ENCODE peak calls at places on chromosomes 7 and 10, in six cellular contexts. One of them, this sample, is unnamed.

GRCh38 chr7:156220701-156221100 is 408.4 kb upstream of the SHH start:
- DNase-seq in H1: no peak
- DNase-seq in mesenchymal stem cell: no peak
- DNase-seq in trophoblast cell: no peak
- DNase-seq in H9: no peak
- DNase-seq in neuronal stem cell: no peak
- DNase-seq in this sample: no peak

GRCh38 chr7:142855401-142855743 is 496 bp downstream of the EPHB6 start:
- DNase-seq in trophoblast cell: no peak
- DNase-seq in neuronal stem cell: no peak
- DNase-seq in mesenchymal stem cell: peak
- DNase-seq in H1: no peak
- DNase-seq in H9: no peak
- DNase-seq in this sample: no peak

GRCh38 chr10:59829024-59829423 is 75.8 kb upstream of the MRLN start:
- DNase-seq in H1: no peak
- DNase-seq in trophoblast cell: no peak
- DNase-seq in neuronal stem cell: no peak
- DNase-seq in H9: no peak
- DNase-seq in mesenchymal stem cell: no peak
- DNase-seq in this sample: peak

GRCh38 chr10:42551582-42552187 is 86.7 kb downstream of the ZNF33B start:
- DNase-seq in neuronal stem cell: peak
- DNase-seq in H9: no peak
- DNase-seq in H1: no peak
- DNase-seq in mesenchymal stem cell: no peak
- DNase-seq in trophoblast cell: no peak
- DNase-seq in this sample: no peak

GRCh38 chr7:24975647-24976260 is 4.2 kb downstream of the OSBPL3 start:
- DNase-seq in mesenchymal stem cell: no peak
- DNase-seq in H1: no peak
- DNase-seq in trophoblast cell: no peak
- DNase-seq in H9: no peak
- DNase-seq in neuronal stem cell: no peak
- DNase-seq in this sample: peak

GRCh38 chr10:5622186-5622585 is 44.2 kb downstream of the ASB13 start:
- DNase-seq in H1: no peak
- DNase-seq in trophoblast cell: peak
- DNase-seq in neuronal stem cell: no peak
- DNase-seq in mesenchymal stem cell: no peak
- DNase-seq in H9: no peak
- DNase-seq in this sample: no peak

GRCh38 chr7:135757719-135758411 is 9.3 kb upstream of the FAM180A start:
- DNase-seq in H1: no peak
- DNase-seq in mesenchymal stem cell: no peak
- DNase-seq in trophoblast cell: no peak
- DNase-seq in H9: no peak
- DNase-seq in neuronal stem cell: no peak
- DNase-seq in this sample: peak

GRCh38 chr10:112361951-112362770 is 11.8 kb upstream of the ACSL5 start:
- DNase-seq in mesenchymal stem cell: peak
- DNase-seq in H9: peak
- DNase-seq in H1: no peak
- DNase-seq in neuronal stem cell: no peak
- DNase-seq in trophoblast cell: peak
- DNase-seq in this sample: peak

GRCh38 chr7:111262293-111263116 is 171.6 kb downstream of the LRRN3 start:
- DNase-seq in mesenchymal stem cell: no peak
- DNase-seq in neuronal stem cell: no peak
- DNase-seq in H1: no peak
- DNase-seq in trophoblast cell: no peak
- DNase-seq in H9: no peak
- DNase-seq in this sample: no peak

GRCh38 chr7:27199820-27200760 is at the start of gene HOXA13:
- DNase-seq in H1: peak
- DNase-seq in trophoblast cell: no peak
- DNase-seq in mesenchymal stem cell: peak
- DNase-seq in H9: peak
- DNase-seq in neuronal stem cell: peak
- DNase-seq in this sample: no peak

GRCh38 chr10:43966571-43966965 is 317.9 kb upstream of the ZNF32 start:
- DNase-seq in mesenchymal stem cell: no peak
- DNase-seq in trophoblast cell: no peak
- DNase-seq in neuronal stem cell: no peak
- DNase-seq in H1: no peak
- DNase-seq in H9: no peak
- DNase-seq in this sample: no peak

GRCh38 chr10:16992611-16993119 is 136.9 kb downstream of the CUBN start:
- DNase-seq in neuronal stem cell: no peak
- DNase-seq in trophoblast cell: no peak
- DNase-seq in H9: no peak
- DNase-seq in mesenchymal stem cell: no peak
- DNase-seq in H1: no peak
- DNase-seq in this sample: no peak

GRCh38 chr7:140695381-140695780 is 1.1 kb upstream of the NDUFB2 start:
- DNase-seq in mesenchymal stem cell: no peak
- DNase-seq in H9: no peak
- DNase-seq in H1: peak
- DNase-seq in trophoblast cell: no peak
- DNase-seq in neuronal stem cell: no peak
- DNase-seq in this sample: no peak

GRCh38 chr7:123749537-123749857 is 694 bp upstream of the WASL start:
- DNase-seq in H9: no peak
- DNase-seq in neuronal stem cell: no peak
- DNase-seq in H1: no peak
- DNase-seq in mesenchymal stem cell: peak
- DNase-seq in trophoblast cell: peak
- DNase-seq in this sample: peak

GRCh38 chr7:30730097-30730496 is 21.8 kb upstream of the INMT start:
- DNase-seq in H1: no peak
- DNase-seq in trophoblast cell: no peak
- DNase-seq in neuronal stem cell: no peak
- DNase-seq in H9: no peak
- DNase-seq in mesenchymal stem cell: no peak
- DNase-seq in this sample: no peak

GRCh38 chr10:122265896-122266295 is 5.2 kb upstream of the BTBD16 start:
- DNase-seq in H9: no peak
- DNase-seq in mesenchymal stem cell: no peak
- DNase-seq in neuronal stem cell: no peak
- DNase-seq in trophoblast cell: no peak
- DNase-seq in H1: no peak
- DNase-seq in this sample: no peak

GRCh38 chr10:8061274-8062211 is 7.1 kb downstream of the GATA3 start:
- DNase-seq in trophoblast cell: no peak
- DNase-seq in mesenchymal stem cell: no peak
- DNase-seq in H1: no peak
- DNase-seq in neuronal stem cell: peak
- DNase-seq in H9: no peak
- DNase-seq in this sample: no peak

GRCh38 chr10:114404171-114405010 is at the start of gene AFAP1L2:
- DNase-seq in mesenchymal stem cell: no peak
- DNase-seq in H1: peak
- DNase-seq in neuronal stem cell: no peak
- DNase-seq in trophoblast cell: peak
- DNase-seq in H9: peak
- DNase-seq in this sample: no peak

GRCh38 chr10:125264752-125265578 is 104.6 kb upstream of the CTBP2 start:
- DNase-seq in neuronal stem cell: no peak
- DNase-seq in mesenchymal stem cell: no peak
- DNase-seq in trophoblast cell: peak
- DNase-seq in H9: no peak
- DNase-seq in H1: no peak
- DNase-seq in this sample: no peak

GRCh38 chr7:117184367-117184766 is 138.5 kb downstream of the WNT2 start:
- DNase-seq in H9: no peak
- DNase-seq in mesenchymal stem cell: no peak
- DNase-seq in H1: no peak
- DNase-seq in trophoblast cell: no peak
- DNase-seq in neuronal stem cell: no peak
- DNase-seq in this sample: no peak

GRCh38 chr10:43083764-43084163 is 6.9 kb downstream of the RET start:
- DNase-seq in H1: no peak
- DNase-seq in neuronal stem cell: no peak
- DNase-seq in trophoblast cell: no peak
- DNase-seq in mesenchymal stem cell: no peak
- DNase-seq in H9: no peak
- DNase-seq in this sample: no peak

GRCh38 chr10:86178401-86179142 is 188.0 kb downstream of the GRID1 start:
- DNase-seq in mesenchymal stem cell: no peak
- DNase-seq in trophoblast cell: peak
- DNase-seq in H1: peak
- DNase-seq in neuronal stem cell: peak
- DNase-seq in H9: peak
- DNase-seq in this sample: no peak

GRCh38 chr10:102413053-102413705 is 5.4 kb downstream of the PSD start:
- DNase-seq in neuronal stem cell: no peak
- DNase-seq in H1: no peak
- DNase-seq in trophoblast cell: no peak
- DNase-seq in mesenchymal stem cell: no peak
- DNase-seq in H9: peak
- DNase-seq in this sample: no peak

GRCh38 chr7:549891-550625 is 30.4 kb upstream of the PDGFA start:
- DNase-seq in neuronal stem cell: no peak
- DNase-seq in H9: no peak
- DNase-seq in mesenchymal stem cell: no peak
- DNase-seq in trophoblast cell: no peak
- DNase-seq in H1: no peak
- DNase-seq in this sample: no peak

GRCh38 chr7:139242741-139243281 is 11.8 kb downstream of the UBN2 start:
- DNase-seq in trophoblast cell: no peak
- DNase-seq in mesenchymal stem cell: peak
- DNase-seq in H1: no peak
- DNase-seq in H9: no peak
- DNase-seq in neuronal stem cell: no peak
- DNase-seq in this sample: peak

GRCh38 chr7:99860281-99861127 is 16.3 kb downstream of the OR2AE1 start:
- DNase-seq in neuronal stem cell: no peak
- DNase-seq in H9: no peak
- DNase-seq in H1: no peak
- DNase-seq in trophoblast cell: peak
- DNase-seq in mesenchymal stem cell: no peak
- DNase-seq in this sample: peak

GRCh38 chr10:124292911-124293640 is 125.6 kb downstream of the OAT start:
- DNase-seq in trophoblast cell: no peak
- DNase-seq in H9: peak
- DNase-seq in mesenchymal stem cell: no peak
- DNase-seq in H1: no peak
- DNase-seq in neuronal stem cell: no peak
- DNase-seq in this sample: no peak

GRCh38 chr7:57775396-57776088 is 325.6 kb downstream of the ZNF716 start:
- DNase-seq in H9: no peak
- DNase-seq in trophoblast cell: no peak
- DNase-seq in H1: no peak
- DNase-seq in mesenchymal stem cell: no peak
- DNase-seq in neuronal stem cell: no peak
- DNase-seq in this sample: no peak
- H2AFZ ChIP-seq in H9: no peak
- H2AFZ ChIP-seq in trophoblast cell: no peak
- H2AFZ ChIP-seq in H1: no peak
- H2AFZ ChIP-seq in mesenchymal stem cell: no peak
- H2AFZ ChIP-seq in neuronal stem cell: no peak
- H2AFZ ChIP-seq in this sample: no peak

GRCh38 chr7:66739953-66740301 is 606 bp upstream of the RABGEF1 start:
- DNase-seq in mesenchymal stem cell: no peak
- DNase-seq in neuronal stem cell: no peak
- DNase-seq in trophoblast cell: no peak
- DNase-seq in H1: no peak
- DNase-seq in H9: no peak
- DNase-seq in this sample: no peak

GRCh38 chr7:66737667-66738066 is 2.9 kb upstream of the RABGEF1 start:
- DNase-seq in H9: no peak
- DNase-seq in neuronal stem cell: no peak
- DNase-seq in mesenchymal stem cell: no peak
- DNase-seq in H1: no peak
- DNase-seq in trophoblast cell: no peak
- DNase-seq in this sample: no peak

GRCh38 chr7:66741706-66742053 is 1.1 kb downstream of the RABGEF1 start:
- DNase-seq in H1: no peak
- DNase-seq in neuronal stem cell: no peak
- DNase-seq in mesenchymal stem cell: peak
- DNase-seq in H9: no peak
- DNase-seq in trophoblast cell: no peak
- DNase-seq in this sample: peak

GRCh38 chr7:66739477-66739876 is 1.1 kb upstream of the RABGEF1 start:
- DNase-seq in trophoblast cell: peak
- DNase-seq in H1: no peak
- DNase-seq in H9: no peak
- DNase-seq in neuronal stem cell: no peak
- DNase-seq in mesenchymal stem cell: peak
- DNase-seq in this sample: no peak

DNA sequence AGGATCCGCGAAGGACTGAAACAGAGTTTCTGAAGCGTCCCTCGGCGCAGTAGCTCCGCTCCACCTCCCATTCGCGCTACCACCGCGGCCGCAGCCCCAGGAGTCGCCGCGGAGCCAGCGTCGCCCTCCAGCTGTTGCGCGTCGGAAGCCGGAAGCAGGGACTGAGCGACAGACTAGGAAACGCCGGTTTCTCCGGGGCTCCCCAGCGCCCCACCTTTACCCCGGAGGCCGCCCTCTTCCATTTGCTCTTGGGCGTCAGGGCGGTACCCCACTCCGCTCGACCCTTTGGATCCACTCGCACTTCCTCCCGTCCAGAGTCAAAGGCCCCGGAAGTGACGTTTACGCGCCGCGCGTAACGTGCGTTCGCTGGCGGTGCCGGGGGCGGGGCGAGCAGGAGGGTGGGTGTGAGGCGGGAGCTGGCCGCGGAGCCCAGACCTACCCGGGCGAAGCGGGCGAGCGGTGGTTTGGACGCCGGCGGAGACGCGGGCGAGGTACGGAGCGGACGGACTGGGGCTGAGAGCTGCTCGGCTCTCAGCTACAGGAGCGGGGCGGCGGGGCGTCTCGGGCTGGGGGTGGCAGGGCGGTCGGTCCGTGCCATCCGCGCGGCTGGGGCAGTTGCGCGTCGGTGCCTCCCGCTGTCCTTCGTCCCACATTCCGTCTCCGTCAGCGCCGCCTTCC is at the start of gene RABGEF1:
- DNase-seq in mesenchymal stem cell: peak
- DNase-seq in trophoblast cell: peak
- DNase-seq in neuronal stem cell: peak
- DNase-seq in H1: peak
- DNase-seq in H9: peak
- DNase-seq in this sample: peak
- H3K23ac ChIP-seq in mesenchymal stem cell: no peak
- H3K23ac ChIP-seq in trophoblast cell: no peak
- H3K23ac ChIP-seq in neuronal stem cell: peak
- H3K23ac ChIP-seq in H1: no peak
- H3K23ac ChIP-seq in H9: no peak
- H3K23ac ChIP-seq in this sample: peak

GRCh38 chr10:11884706-11885423 is 61.7 kb downstream of the PROSER2 start:
- DNase-seq in H9: no peak
- DNase-seq in mesenchymal stem cell: no peak
- DNase-seq in neuronal stem cell: no peak
- DNase-seq in trophoblast cell: peak
- DNase-seq in H1: no peak
- DNase-seq in this sample: no peak
- H2AFZ ChIP-seq in H9: no peak
- H2AFZ ChIP-seq in mesenchymal stem cell: no peak
- H2AFZ ChIP-seq in neuronal stem cell: no peak
- H2AFZ ChIP-seq in trophoblast cell: no peak
- H2AFZ ChIP-seq in H1: no peak
- H2AFZ ChIP-seq in this sample: peak

GRCh38 chr10:100827819-100828743 is 82.7 kb downstream of the PAX2 start:
- DNase-seq in H9: peak
- DNase-seq in trophoblast cell: peak
- DNase-seq in mesenchymal stem cell: peak
- DNase-seq in H1: peak
- DNase-seq in neuronal stem cell: peak
- DNase-seq in this sample: no peak
- H3K23ac ChIP-seq in H9: no peak
- H3K23ac ChIP-seq in trophoblast cell: no peak
- H3K23ac ChIP-seq in mesenchymal stem cell: no peak
- H3K23ac ChIP-seq in H1: no peak
- H3K23ac ChIP-seq in neuronal stem cell: no peak
- H3K23ac ChIP-seq in this sample: no peak